ENCODE peak calls at places on chromosomes 2 and 18, in nine cellular contexts. K, A, P, R, B, I, F, M and L are unnamed samples.
A peak's percentile ranks its signal among the peaks of the same experiment; 100 is the strongest.

GRCh38 chr2:161030260-161031063 is 129.8 kb upstream of the TANK start:
- DNase-seq in K (no peak), A (peak; percentile 45), P (no peak), R (no peak), B (no peak), I (no peak), F (peak; percentile 10), M (peak; percentile 77), L (no peak)

GRCh38 chr2:129319422-129319717 is 660.1 kb upstream of the RAB6C start:
- DNase-seq in K (no peak), A (no peak), P (no peak), R (no peak), B (no peak), I (no peak), F (no peak), M (no peak), L (no peak)

GRCh38 chr18:55116855-55117254 is 157.6 kb upstream of the CCDC68 start:
- DNase-seq in K (no peak), A (no peak), P (no peak), R (no peak), B (no peak), I (no peak), F (no peak), M (no peak), L (no peak)

GRCh38 chr18:79410171-79410641 is 14.5 kb downstream of the NFATC1 start:
- DNase-seq in K (no peak), A (no peak), P (no peak), R (no peak), B (peak; percentile 78), I (no peak), F (no peak), M (no peak), L (no peak)

GRCh38 chr18:44507729-44508325 is 172.9 kb upstream of the SETBP1 start:
- DNase-seq in K (no peak), A (no peak), P (no peak), R (no peak), B (no peak), I (no peak), F (peak; percentile 26), M (no peak), L (no peak)

GRCh38 chr2:100630473-100630977 is 67.7 kb downstream of the PDCL3 start:
- DNase-seq in K (no peak), A (no peak), P (no peak), R (no peak), B (no peak), I (no peak), F (no peak), M (no peak), L (no peak)

GRCh38 chr2:215929602-215930335 is 83.6 kb downstream of the MREG start:
- DNase-seq in K (no peak), A (no peak), P (no peak), R (no peak), B (no peak), I (no peak), F (no peak), M (no peak), L (no peak)

GRCh38 chr18:67568166-67568565 is 51.6 kb upstream of the DSEL start:
- DNase-seq in K (no peak), A (no peak), P (no peak), R (no peak), B (no peak), I (no peak), F (no peak), M (no peak), L (no peak)

GRCh38 chr2:226601881-226602280 is 197.7 kb downstream of the IRS1 start:
- DNase-seq in K (no peak), A (no peak), P (no peak), R (no peak), B (no peak), I (no peak), F (no peak), M (no peak), L (no peak)

GRCh38 chr2:83517727-83518368 is 941.2 kb downstream of the SUCLG1 start:
- DNase-seq in K (no peak), A (no peak), P (no peak), R (no peak), B (peak; percentile 73), I (no peak), F (no peak), M (no peak), L (no peak)

GRCh38 chr18:40878371-40878770 is 1076.7 kb upstream of the PIK3C3 start:
- DNase-seq in K (no peak), A (no peak), P (no peak), R (no peak), B (no peak), I (no peak), F (no peak), M (no peak), L (no peak)

GRCh38 chr2:195319548-195320415 is 337.2 kb upstream of the SLC39A10 start:
- DNase-seq in K (no peak), A (no peak), P (no peak), R (no peak), B (no peak), I (no peak), F (no peak), M (no peak), L (no peak)

GRCh38 chr2:83386559-83386958 is 1072.5 kb downstream of the SUCLG1 start:
- DNase-seq in K (no peak), A (no peak), P (no peak), R (no peak), B (no peak), I (no peak), F (no peak), M (no peak), L (no peak)

GRCh38 chr2:172698041-172698863 is 37.4 kb upstream of the RAPGEF4 start:
- DNase-seq in K (no peak), A (no peak), P (no peak), R (no peak), B (no peak), I (no peak), F (no peak), M (no peak), L (no peak)

GRCh38 chr18:10170375-10170774 is 256.6 kb downstream of the VAPA start:
- DNase-seq in K (no peak), A (no peak), P (no peak), R (no peak), B (no peak), I (no peak), F (no peak), M (no peak), L (no peak)

GRCh38 chr2:190167702-190168101 is 105.2 kb upstream of the MSTN start:
- DNase-seq in K (no peak), A (no peak), P (no peak), R (no peak), B (no peak), I (no peak), F (no peak), M (no peak), L (no peak)

GRCh38 chr2:106117882-106118684 is 76.0 kb downstream of the UXS1 start:
- DNase-seq in K (no peak), A (no peak), P (no peak), R (peak; percentile 58), B (no peak), I (no peak), F (no peak), M (no peak), L (no peak)

GRCh38 chr2:106116248-106116647 is 77.9 kb downstream of the UXS1 start:
- DNase-seq in K (no peak), A (no peak), P (no peak), R (no peak), B (no peak), I (no peak), F (no peak), M (no peak), L (no peak)

GRCh38 chr2:106115665-106116064 is 78.4 kb downstream of the UXS1 start:
- DNase-seq in K (no peak), A (no peak), P (no peak), R (no peak), B (no peak), I (no peak), F (no peak), M (no peak), L (no peak)

GRCh38 chr2:106119074-106119473 is 75.0 kb downstream of the UXS1 start:
- DNase-seq in K (no peak), A (no peak), P (no peak), R (no peak), B (no peak), I (no peak), F (no peak), M (no peak), L (no peak)

DNA sequence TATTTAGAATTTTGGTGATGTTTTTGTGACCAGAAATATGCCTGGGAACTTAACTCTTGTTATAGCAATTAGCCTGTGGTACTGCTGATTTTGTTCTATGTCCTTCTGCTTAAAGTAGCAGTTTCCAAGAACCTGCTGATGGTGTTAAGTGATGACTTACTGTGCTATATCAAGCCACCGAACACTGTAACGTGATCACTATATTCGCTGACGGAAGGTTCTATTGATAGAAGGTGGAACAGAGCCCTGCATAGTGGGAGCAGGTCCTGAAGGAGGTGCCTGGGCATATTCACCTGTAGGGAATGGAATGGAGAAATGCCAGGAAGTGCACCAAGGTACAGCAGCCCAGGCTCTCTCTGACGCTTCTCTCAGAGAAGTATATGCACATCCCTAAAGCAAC is 76.8 kb downstream of the UXS1 start:
- DNase-seq in K (no peak), A (no peak), P (no peak), R (no peak), B (no peak), I (no peak), F (no peak), M (no peak), L (no peak)
- H3K36me3 ChIP-seq in K (no peaks in the 10 kb centered on the region), A (peaks cover 59% of the 10 kb centered on the region), P (peaks cover 59% of the 10 kb centered on the region), R (peaks cover 38% of the 10 kb centered on the region), B (peaks cover 41% of the 10 kb centered on the region), I (no peaks in the 10 kb centered on the region), F (no peaks in the 10 kb centered on the region), M (no peaks in the 10 kb centered on the region), L (no peaks in the 10 kb centered on the region)

DNA sequence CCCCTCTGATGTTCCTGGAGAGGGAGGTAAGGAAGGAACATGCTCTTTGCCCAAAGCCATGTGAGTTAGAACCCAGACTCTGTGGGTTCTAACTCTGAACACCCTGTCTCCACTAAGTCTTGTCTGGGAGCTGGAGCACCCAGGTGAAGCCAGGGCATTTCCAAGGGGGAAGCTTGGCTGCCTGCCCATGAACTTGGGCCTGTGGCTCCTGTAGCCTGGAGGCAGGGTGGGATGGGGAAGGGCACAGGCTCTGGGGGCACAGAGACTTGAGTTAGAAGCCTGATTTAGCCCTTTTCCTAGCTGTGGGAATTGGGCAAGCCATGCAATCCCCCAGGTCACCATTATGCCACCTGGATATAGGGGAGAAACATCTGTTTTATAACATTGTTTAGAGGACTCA is 65.2 kb downstream of the LBH start:
- DNase-seq in K (no peak), A (no peak), P (no peak), R (no peak), B (no peak), I (no peak), F (no peak), M (no peak), L (no peak)
- H3K4me1 ChIP-seq in K (no peaks in the 10 kb centered on the region), A (no peaks in the 10 kb centered on the region), P (peaks cover 7% of the 10 kb centered on the region), R (peaks cover 17% of the 10 kb centered on the region), B (no peaks in the 10 kb centered on the region), I (peaks cover 8% of the 10 kb centered on the region), F (peaks cover 4% of the 10 kb centered on the region), M (peaks cover 38% of the 10 kb centered on the region), L (no peaks in the 10 kb centered on the region)

GRCh38 chr2:45683292-45683691 is 31.8 kb downstream of the PRKCE start:
- DNase-seq in K (no peak), A (no peak), P (no peak), R (no peak), B (no peak), I (no peak), F (no peak), M (no peak), L (no peak)
- TF ChIP-seq POLR2A in K (no peak), A (no peak), P (no peak), R (no peak), B (no peak), I (no peak), F (no peak), M (no peak), L (no peak)

GRCh38 chr2:32504877-32505478 is 122.9 kb upstream of the TTC27 start:
- DNase-seq in K (no peak), A (no peak), P (no peak), R (no peak), B (no peak), I (no peak), F (no peak), M (no peak), L (no peak)
- H3K36me3 ChIP-seq in K (peaks cover 13% of the 10 kb centered on the region), A (peaks cover 81% of the 10 kb centered on the region), P (peaks cover 99% of the 10 kb centered on the region), R (peaks cover 99% of the 10 kb centered on the region), B (peaks cover 90% of the 10 kb centered on the region), I (no peaks in the 10 kb centered on the region), F (no peaks in the 10 kb centered on the region), M (no peaks in the 10 kb centered on the region), L (no peaks in the 10 kb centered on the region)